ENCODE peak calls at places on chromosome 9, in five cellular contexts. W is H1, N is body of pancreas, Z is OCI-LY7, E is aorta. U is an unnamed sample.

GRCh38 chr9:120610975-120611689 is 31.2 kb upstream of the CDK5RAP2 start:
- DNase-seq in W (no peak), N (no peak), E (no peak), Z (no peak), U (no peak)

GRCh38 chr9:37602817-37603216 is 10.4 kb upstream of the TOMM5 start:
- DNase-seq in E (no peak), W (no peak), Z (no peak), N (peak), U (peak)

GRCh38 chr9:104775574-104775936 is 11.6 kb downstream of the NIPSNAP3B start:
- DNase-seq in E (no peak), Z (no peak), N (no peak), W (no peak), U (no peak)

GRCh38 chr9:121294181-121294743 is 26.3 kb downstream of the GSN start:
- DNase-seq in W (no peak), Z (no peak), N (no peak), E (no peak), U (peak)

GRCh38 chr9:38619556-38620447 is 594 bp downstream of the ANKRD18A start:
- DNase-seq in Z (no peak), W (peak), N (peak), E (peak), U (peak)

GRCh38 chr9:138075496-138075895 is 197.9 kb downstream of the CACNA1B start:
- DNase-seq in W (peak), E (no peak), N (no peak), Z (no peak), U (no peak)

GRCh38 chr9:18776836-18777820 is 255.9 kb downstream of the SAXO1 start:
- DNase-seq in Z (no peak), W (no peak), E (peak), N (no peak), U (no peak)

GRCh38 chr9:4324513-4324912 is 24.6 kb upstream of the GLIS3 start:
- DNase-seq in Z (no peak), E (peak), W (no peak), N (no peak), U (no peak)

GRCh38 chr9:106075991-106076390 is 381.6 kb downstream of the TMEM38B start:
- DNase-seq in E (no peak), N (no peak), W (no peak), Z (no peak), U (no peak)

GRCh38 chr9:120742951-120743416 is 28.7 kb upstream of the MEGF9 start:
- DNase-seq in Z (peak), N (no peak), W (no peak), E (no peak), U (no peak)

GRCh38 chr9:133118179-133118520 is 2.9 kb downstream of the RALGDS start:
- DNase-seq in Z (no peak), N (no peak), E (peak), W (no peak), U (peak)
- H3K27ac ChIP-seq in Z (no peak), N (peak), E (no peak), W (no peak), U (no peak)

DNA sequence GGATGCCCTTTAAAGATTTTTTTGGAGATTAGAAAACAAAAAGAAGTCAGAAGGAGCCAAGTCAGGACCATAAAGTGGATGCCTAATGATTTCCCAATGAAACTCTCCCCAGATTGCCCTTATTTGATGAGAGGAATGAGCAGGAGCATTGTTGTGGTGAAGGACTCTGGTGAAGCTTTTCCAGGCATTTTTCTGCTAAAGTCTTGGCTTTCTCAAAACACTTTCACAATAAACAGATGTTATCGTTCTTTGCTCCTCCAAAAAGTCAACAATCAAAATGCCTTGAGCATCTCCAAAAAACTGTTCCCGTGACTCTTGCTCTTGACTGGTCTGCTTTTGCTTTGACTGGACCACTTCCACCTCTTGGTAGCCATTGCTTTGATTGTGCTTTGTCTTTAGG is 121.8 kb downstream of the CAAP1 start:
- DNase-seq in W (no peak), N (no peak), Z (no peak), E (no peak), U (no peak)
- H3K27ac ChIP-seq in W (no peak), N (no peak), Z (no peak), E (no peak), U (no peak)

GRCh38 chr9:110214090-110214489 is 6.1 kb upstream of the C9orf152 start:
- DNase-seq in Z (no peak), N (no peak), E (no peak), W (no peak), U (no peak)
- H3K27ac ChIP-seq in Z (no peak), N (peak), E (no peak), W (no peak), U (no peak)

GRCh38 chr9:73116880-73117279 is 34.8 kb upstream of the ANXA1 start:
- DNase-seq in E (no peak), Z (no peak), N (no peak), W (no peak), U (no peak)

GRCh38 chr9:73118297-73118696 is 33.4 kb upstream of the ANXA1 start:
- DNase-seq in N (no peak), E (no peak), W (no peak), Z (no peak), U (no peak)

GRCh38 chr9:73114058-73114457 is 37.6 kb upstream of the ANXA1 start:
- DNase-seq in E (no peak), Z (no peak), W (no peak), N (no peak), U (no peak)

GRCh38 chr9:73116030-73116429 is 35.6 kb upstream of the ANXA1 start:
- DNase-seq in N (no peak), W (no peak), E (no peak), Z (no peak), U (no peak)

GRCh38 chr9:73114958-73115357 is 36.7 kb upstream of the ANXA1 start:
- DNase-seq in E (no peak), Z (no peak), N (no peak), W (no peak), U (no peak)
- H3K27ac ChIP-seq in E (no peak), Z (no peak), N (no peak), W (no peak), U (no peak)

GRCh38 chr9:36210722-36211121 is 20.0 kb downstream of the CLTA start:
- DNase-seq in N (no peak), E (no peak), Z (no peak), W (no peak), U (no peak)
- H3K27ac ChIP-seq in N (no peak), E (no peak), Z (no peak), W (no peak), U (peak)

GRCh38 chr9:128556915-128557634 is 4.7 kb downstream of the SPTAN1 start:
- DNase-seq in Z (no peak), W (no peak), N (no peak), E (no peak), U (no peak)

GRCh38 chr9:128555180-128555721 is 2.9 kb downstream of the SPTAN1 start:
- DNase-seq in E (no peak), W (no peak), Z (no peak), N (peak), U (no peak)

GRCh38 chr9:128554155-128554862 is 1.9 kb downstream of the SPTAN1 start:
- DNase-seq in Z (peak), W (peak), N (peak), E (peak), U (peak)

GRCh38 chr9:128558431-128559310 is 6.3 kb downstream of the SPTAN1 start:
- DNase-seq in N (peak), E (peak), Z (peak), W (no peak), U (peak)

GRCh38 chr9:128556276-128556675 is 3.9 kb downstream of the SPTAN1 start:
- DNase-seq in E (no peak), W (no peak), Z (no peak), N (no peak), U (no peak)
- H3K27ac ChIP-seq in E (no peak), W (no peak), Z (no peak), N (no peak), U (peak)

GRCh38 chr9:133114886-133115603 is 6.0 kb downstream of the RALGDS start:
- DNase-seq in E (peak), N (no peak), W (no peak), Z (no peak), U (peak)
- H3K27ac ChIP-seq in E (no peak), N (peak), W (no peak), Z (no peak), U (peak)

GRCh38 chr9:76649894-76650293 is 114.3 kb upstream of the PCA3 start:
- DNase-seq in E (no peak), N (no peak), Z (no peak), W (no peak), U (no peak)

GRCh38 chr9:76652894-76653293 is 111.3 kb upstream of the PCA3 start:
- DNase-seq in N (no peak), Z (peak), W (no peak), E (peak), U (no peak)

GRCh38 chr9:76650692-76651091 is 113.5 kb upstream of the PCA3 start:
- DNase-seq in W (no peak), N (no peak), Z (no peak), E (no peak), U (no peak)

GRCh38 chr9:76654051-76654461 is 110.2 kb upstream of the PCA3 start:
- DNase-seq in W (no peak), E (no peak), N (no peak), Z (no peak), U (no peak)

GRCh38 chr9:76651114-76651697 is 113.0 kb upstream of the PCA3 start:
- DNase-seq in E (no peak), W (no peak), Z (no peak), N (no peak), U (no peak)
- H3K27ac ChIP-seq in E (no peak), W (no peak), Z (no peak), N (no peak), U (peak)